ENCODE peak calls at places on chromosomes 3 and 15, in six cellular contexts. One of them, this sample, is unnamed.

GRCh38 chr3:53318522-53318921 is 28.8 kb downstream of the DCP1A start:
- DNase-seq in choroid plexus epithelial cell: peak
- DNase-seq in right lobe of liver: no peak
- DNase-seq in NCI-H1092 treated with DMSO at 0.1 percent for 48 hours: no peak
- DNase-seq in stimulated activated naive CD8-positive, alpha-beta T cell treated with anti-CD3 and anti-CD28 coated beads, Interleukin-15, Interleukin-2, amounts not matched to agents 100 U/mL and 50 U/mL, for 24 hours: no peak
- DNase-seq in activated CD4-positive, alpha-beta T cell treated with anti-CD3 and anti-CD28 coated beads, Interleukin-2, amount 50 U/mL, for 1 hour: no peak
- DNase-seq in this sample: no peak

GRCh38 chr3:64342940-64343691 is 117.8 kb upstream of the PRICKLE2 start:
- DNase-seq in choroid plexus epithelial cell: peak
- DNase-seq in NCI-H1092 treated with DMSO at 0.1 percent for 48 hours: no peak
- DNase-seq in activated CD4-positive, alpha-beta T cell treated with anti-CD3 and anti-CD28 coated beads, Interleukin-2, amount 50 U/mL, for 1 hour: no peak
- DNase-seq in right lobe of liver: no peak
- DNase-seq in stimulated activated naive CD8-positive, alpha-beta T cell treated with anti-CD3 and anti-CD28 coated beads, Interleukin-15, Interleukin-2, amounts not matched to agents 100 U/mL and 50 U/mL, for 24 hours: no peak
- DNase-seq in this sample: no peak

GRCh38 chr15:57312323-57313133 is 63.8 kb upstream of the CGNL1 start:
- DNase-seq in activated CD4-positive, alpha-beta T cell treated with anti-CD3 and anti-CD28 coated beads, Interleukin-2, amount 50 U/mL, for 1 hour: no peak
- DNase-seq in right lobe of liver: peak
- DNase-seq in choroid plexus epithelial cell: no peak
- DNase-seq in stimulated activated naive CD8-positive, alpha-beta T cell treated with anti-CD3 and anti-CD28 coated beads, Interleukin-15, Interleukin-2, amounts not matched to agents 100 U/mL and 50 U/mL, for 24 hours: no peak
- DNase-seq in NCI-H1092 treated with DMSO at 0.1 percent for 48 hours: no peak
- DNase-seq in this sample: no peak

GRCh38 chr15:31016446-31016915 is 25.1 kb upstream of the MTMR10 start:
- DNase-seq in NCI-H1092 treated with DMSO at 0.1 percent for 48 hours: no peak
- DNase-seq in choroid plexus epithelial cell: peak
- DNase-seq in right lobe of liver: no peak
- DNase-seq in stimulated activated naive CD8-positive, alpha-beta T cell treated with anti-CD3 and anti-CD28 coated beads, Interleukin-15, Interleukin-2, amounts not matched to agents 100 U/mL and 50 U/mL, for 24 hours: no peak
- DNase-seq in activated CD4-positive, alpha-beta T cell treated with anti-CD3 and anti-CD28 coated beads, Interleukin-2, amount 50 U/mL, for 1 hour: no peak
- DNase-seq in this sample: no peak

GRCh38 chr15:101326026-101326315 is 30.9 kb upstream of the SNRPA1 start:
- DNase-seq in activated CD4-positive, alpha-beta T cell treated with anti-CD3 and anti-CD28 coated beads, Interleukin-2, amount 50 U/mL, for 1 hour: no peak
- DNase-seq in stimulated activated naive CD8-positive, alpha-beta T cell treated with anti-CD3 and anti-CD28 coated beads, Interleukin-15, Interleukin-2, amounts not matched to agents 100 U/mL and 50 U/mL, for 24 hours: no peak
- DNase-seq in choroid plexus epithelial cell: no peak
- DNase-seq in right lobe of liver: no peak
- DNase-seq in NCI-H1092 treated with DMSO at 0.1 percent for 48 hours: no peak
- DNase-seq in this sample: no peak

GRCh38 chr3:99548674-99549073 is 89.7 kb upstream of the COL8A1 start:
- DNase-seq in choroid plexus epithelial cell: no peak
- DNase-seq in right lobe of liver: no peak
- DNase-seq in NCI-H1092 treated with DMSO at 0.1 percent for 48 hours: no peak
- DNase-seq in activated CD4-positive, alpha-beta T cell treated with anti-CD3 and anti-CD28 coated beads, Interleukin-2, amount 50 U/mL, for 1 hour: no peak
- DNase-seq in stimulated activated naive CD8-positive, alpha-beta T cell treated with anti-CD3 and anti-CD28 coated beads, Interleukin-15, Interleukin-2, amounts not matched to agents 100 U/mL and 50 U/mL, for 24 hours: no peak
- DNase-seq in this sample: no peak

GRCh38 chr3:184727357-184728060 is 15.6 kb upstream of the MAGEF1 start:
- DNase-seq in choroid plexus epithelial cell: peak
- DNase-seq in stimulated activated naive CD8-positive, alpha-beta T cell treated with anti-CD3 and anti-CD28 coated beads, Interleukin-15, Interleukin-2, amounts not matched to agents 100 U/mL and 50 U/mL, for 24 hours: peak
- DNase-seq in activated CD4-positive, alpha-beta T cell treated with anti-CD3 and anti-CD28 coated beads, Interleukin-2, amount 50 U/mL, for 1 hour: peak
- DNase-seq in NCI-H1092 treated with DMSO at 0.1 percent for 48 hours: peak
- DNase-seq in right lobe of liver: peak
- DNase-seq in this sample: peak

GRCh38 chr3:25265284-25265683 is 162.8 kb upstream of the RARB start:
- DNase-seq in activated CD4-positive, alpha-beta T cell treated with anti-CD3 and anti-CD28 coated beads, Interleukin-2, amount 50 U/mL, for 1 hour: no peak
- DNase-seq in choroid plexus epithelial cell: no peak
- DNase-seq in stimulated activated naive CD8-positive, alpha-beta T cell treated with anti-CD3 and anti-CD28 coated beads, Interleukin-15, Interleukin-2, amounts not matched to agents 100 U/mL and 50 U/mL, for 24 hours: no peak
- DNase-seq in NCI-H1092 treated with DMSO at 0.1 percent for 48 hours: no peak
- DNase-seq in right lobe of liver: no peak
- DNase-seq in this sample: no peak

GRCh38 chr3:52024765-52025452 is 29.2 kb upstream of the RPL29 start:
- DNase-seq in activated CD4-positive, alpha-beta T cell treated with anti-CD3 and anti-CD28 coated beads, Interleukin-2, amount 50 U/mL, for 1 hour: no peak
- DNase-seq in right lobe of liver: no peak
- DNase-seq in stimulated activated naive CD8-positive, alpha-beta T cell treated with anti-CD3 and anti-CD28 coated beads, Interleukin-15, Interleukin-2, amounts not matched to agents 100 U/mL and 50 U/mL, for 24 hours: no peak
- DNase-seq in choroid plexus epithelial cell: no peak
- DNase-seq in NCI-H1092 treated with DMSO at 0.1 percent for 48 hours: no peak
- DNase-seq in this sample: no peak

GRCh38 chr15:25436707-25437106 is 2.1 kb downstream of the UBE3A start:
- DNase-seq in stimulated activated naive CD8-positive, alpha-beta T cell treated with anti-CD3 and anti-CD28 coated beads, Interleukin-15, Interleukin-2, amounts not matched to agents 100 U/mL and 50 U/mL, for 24 hours: no peak
- DNase-seq in NCI-H1092 treated with DMSO at 0.1 percent for 48 hours: no peak
- DNase-seq in choroid plexus epithelial cell: no peak
- DNase-seq in right lobe of liver: peak
- DNase-seq in activated CD4-positive, alpha-beta T cell treated with anti-CD3 and anti-CD28 coated beads, Interleukin-2, amount 50 U/mL, for 1 hour: no peak
- DNase-seq in this sample: no peak

GRCh38 chr3:9311265-9311664 is 51.6 kb upstream of the THUMPD3 start:
- DNase-seq in stimulated activated naive CD8-positive, alpha-beta T cell treated with anti-CD3 and anti-CD28 coated beads, Interleukin-15, Interleukin-2, amounts not matched to agents 100 U/mL and 50 U/mL, for 24 hours: no peak
- DNase-seq in choroid plexus epithelial cell: no peak
- DNase-seq in activated CD4-positive, alpha-beta T cell treated with anti-CD3 and anti-CD28 coated beads, Interleukin-2, amount 50 U/mL, for 1 hour: no peak
- DNase-seq in right lobe of liver: no peak
- DNase-seq in NCI-H1092 treated with DMSO at 0.1 percent for 48 hours: no peak
- DNase-seq in this sample: no peak

GRCh38 chr15:96947296-96947695 is 616.8 kb downstream of the NR2F2 start:
- DNase-seq in activated CD4-positive, alpha-beta T cell treated with anti-CD3 and anti-CD28 coated beads, Interleukin-2, amount 50 U/mL, for 1 hour: no peak
- DNase-seq in right lobe of liver: no peak
- DNase-seq in choroid plexus epithelial cell: no peak
- DNase-seq in stimulated activated naive CD8-positive, alpha-beta T cell treated with anti-CD3 and anti-CD28 coated beads, Interleukin-15, Interleukin-2, amounts not matched to agents 100 U/mL and 50 U/mL, for 24 hours: no peak
- DNase-seq in NCI-H1092 treated with DMSO at 0.1 percent for 48 hours: no peak
- DNase-seq in this sample: no peak

GRCh38 chr3:37183375-37183831 is 9.0 kb upstream of the LRRFIP2 start:
- DNase-seq in choroid plexus epithelial cell: peak
- DNase-seq in activated CD4-positive, alpha-beta T cell treated with anti-CD3 and anti-CD28 coated beads, Interleukin-2, amount 50 U/mL, for 1 hour: no peak
- DNase-seq in right lobe of liver: no peak
- DNase-seq in NCI-H1092 treated with DMSO at 0.1 percent for 48 hours: no peak
- DNase-seq in stimulated activated naive CD8-positive, alpha-beta T cell treated with anti-CD3 and anti-CD28 coated beads, Interleukin-15, Interleukin-2, amounts not matched to agents 100 U/mL and 50 U/mL, for 24 hours: no peak
- DNase-seq in this sample: no peak

GRCh38 chr3:133536635-133536980 is 36.9 kb upstream of the CDV3 start:
- DNase-seq in choroid plexus epithelial cell: no peak
- DNase-seq in right lobe of liver: no peak
- DNase-seq in NCI-H1092 treated with DMSO at 0.1 percent for 48 hours: no peak
- DNase-seq in activated CD4-positive, alpha-beta T cell treated with anti-CD3 and anti-CD28 coated beads, Interleukin-2, amount 50 U/mL, for 1 hour: no peak
- DNase-seq in stimulated activated naive CD8-positive, alpha-beta T cell treated with anti-CD3 and anti-CD28 coated beads, Interleukin-15, Interleukin-2, amounts not matched to agents 100 U/mL and 50 U/mL, for 24 hours: no peak
- DNase-seq in this sample: no peak

This sample was measured in activated T-helper 2 cell treated with anti-CD3 and anti-CD28 coated beads, Interferon-gamma antibody, Interleukin-2, Interleukin-4, amounts not matched to agents 10 μg/mL and 5 μg/mL and 100 μg/mL, durations not matched to agents 14 hours and 24 hours and 36 hours.